ENCODE peak calls at places on chromosomes 2 and 18, in nine cellular contexts. X is HepG2, Y is body of pancreas, A is A549, I is HCT116, H is GM12878, L is IMR-90, J is gastrocnemius medialis, T is heart left ventricle. F is an unnamed sample.

GRCh38 chr2:43212216-43212828 is 14.1 kb downstream of the ZFP36L2 start:
- ATAC-seq in A (no peak), L (no peak), I (no peak), J (no peak), T (peak; percentile 12), X (no peak), Y (no peak), H (no peak), F (no peak)

GRCh38 chr2:206585335-206585734 is 57.0 kb upstream of the FAM237A start:
- ATAC-seq in A (no peak), Y (no peak), I (no peak), J (no peak), X (no peak), H (no peak), L (peak; percentile 29), T (no peak), F (no peak)

GRCh38 chr2:162795312-162795711 is 43.3 kb downstream of the KCNH7 start:
- ATAC-seq in I (no peak), L (no peak), T (no peak), H (peak; percentile 59), Y (peak; percentile 45), X (peak; percentile 92), J (no peak), A (no peak), F (no peak)

GRCh38 chr2:120722603-120723421 is 12.9 kb upstream of the GLI2 start:
- ATAC-seq in Y (peak; percentile 50), J (peak; percentile 30), T (peak; percentile 62), I (no peak), A (peak; percentile 85), L (peak; percentile 85), H (no peak), X (peak; percentile 47), F (peak; percentile 45)

GRCh38 chr18:11407900-11408299 is 201.5 kb upstream of the SLC35G4 start:
- ATAC-seq in T (peak; percentile 36), X (no peak), L (peak; percentile 87), I (no peak), H (no peak), J (no peak), Y (no peak), A (no peak), F (no peak)

GRCh38 chr2:28951910-28952805 is 28.9 kb upstream of the TOGARAM2 start:
- ATAC-seq in T (peak; percentile 82), H (no peak), X (peak; percentile 69), J (peak; percentile 95), Y (peak; percentile 41), A (peak; percentile 71), I (no peak), L (peak; percentile 24), F (peak; percentile 87)

GRCh38 chr2:126717928-126718327 is 62.0 kb downstream of the GYPC start:
- ATAC-seq in X (no peak), I (no peak), H (no peak), L (no peak), T (no peak), J (no peak), Y (no peak), A (no peak), F (no peak)

GRCh38 chr2:9392895-9393757 is 30.2 kb downstream of the ITGB1BP1 start:
- ATAC-seq in X (no peak), I (no peak), L (no peak), T (peak; percentile 59), J (peak; percentile 23), A (peak; percentile 15), Y (no peak), H (no peak), F (peak; percentile 47)

GRCh38 chr2:176268976-176269318 is 295 bp upstream of the MTX2 start:
- ATAC-seq in H (peak; percentile 41), I (no peak), X (no peak), L (peak; percentile 30), Y (peak; percentile 15), T (no peak), A (peak; percentile 64), J (peak; percentile 15), F (peak; percentile 8)

GRCh38 chr18:37669991-37670534 is 104.5 kb upstream of the CELF4 start:
- ATAC-seq in A (no peak), Y (no peak), T (no peak), J (no peak), L (no peak), H (no peak), I (no peak), X (no peak), F (no peak)

GRCh38 chr18:44458777-44459176 is 221.9 kb upstream of the SETBP1 start:
- ATAC-seq in J (no peak), A (no peak), I (no peak), H (no peak), X (no peak), L (no peak), T (no peak), Y (no peak), F (no peak)

GRCh38 chr18:9634856-9635255 is 20.5 kb upstream of the PPP4R1 start:
- ATAC-seq in I (no peak), T (no peak), L (no peak), J (no peak), X (no peak), Y (no peak), A (no peak), H (no peak), F (no peak)

GRCh38 chr2:27085670-27086089 is 892 bp upstream of the KHK start:
- ATAC-seq in Y (peak; percentile 51), H (peak; percentile 45), I (peak; percentile 48), T (peak; percentile 58), A (peak; percentile 74), X (peak; percentile 6), L (peak; percentile 7), J (peak; percentile 59), F (peak; percentile 60)

GRCh38 chr2:26555246-26556133 is 77.6 kb upstream of the OTOF start:
- ATAC-seq in X (peak; percentile 75), I (peak; percentile 85), L (no peak), T (no peak), A (peak; percentile 79), H (no peak), Y (no peak), J (no peak), F (no peak)

GRCh38 chr2:104584393-104584792 is 269.5 kb upstream of the POU3F3 start:
- ATAC-seq in J (no peak), L (no peak), I (no peak), T (no peak), Y (no peak), H (no peak), X (no peak), A (no peak), F (no peak)

GRCh38 chr2:102186676-102187190 is at the start of gene IL1RL2:
- ATAC-seq in I (no peak), L (no peak), Y (peak; percentile 36), T (peak; percentile 14), A (no peak), X (no peak), J (no peak), H (no peak), F (no peak)

GRCh38 chr2:3594493-3595281 is at the start of gene COLEC11:
- ATAC-seq in X (no peak), H (no peak), L (peak; percentile 80), Y (peak; percentile 40), A (no peak), J (no peak), T (peak; percentile 93), I (peak; percentile 17), F (no peak)

GRCh38 chr2:120205901-120206581 is 17.2 kb downstream of the TMEM185B start:
- ATAC-seq in I (peak; percentile 75), X (peak; percentile 40), H (peak; percentile 86), J (no peak), Y (no peak), A (peak; percentile 61), L (no peak), T (no peak), F (no peak)

GRCh38 chr2:78132391-78133370 is 610.5 kb upstream of the LRRTM4 start:
- ATAC-seq in A (no peak), J (no peak), T (no peak), L (no peak), H (peak; percentile 87), I (no peak), X (no peak), Y (no peak), F (no peak)
- TF ChIP-seq POLR2A in A (no peak), J (no peak), T (no peak), L (no peak), H (no peak), I (no peak), X (no peak), Y (no peak), F (no peak)

DNA sequence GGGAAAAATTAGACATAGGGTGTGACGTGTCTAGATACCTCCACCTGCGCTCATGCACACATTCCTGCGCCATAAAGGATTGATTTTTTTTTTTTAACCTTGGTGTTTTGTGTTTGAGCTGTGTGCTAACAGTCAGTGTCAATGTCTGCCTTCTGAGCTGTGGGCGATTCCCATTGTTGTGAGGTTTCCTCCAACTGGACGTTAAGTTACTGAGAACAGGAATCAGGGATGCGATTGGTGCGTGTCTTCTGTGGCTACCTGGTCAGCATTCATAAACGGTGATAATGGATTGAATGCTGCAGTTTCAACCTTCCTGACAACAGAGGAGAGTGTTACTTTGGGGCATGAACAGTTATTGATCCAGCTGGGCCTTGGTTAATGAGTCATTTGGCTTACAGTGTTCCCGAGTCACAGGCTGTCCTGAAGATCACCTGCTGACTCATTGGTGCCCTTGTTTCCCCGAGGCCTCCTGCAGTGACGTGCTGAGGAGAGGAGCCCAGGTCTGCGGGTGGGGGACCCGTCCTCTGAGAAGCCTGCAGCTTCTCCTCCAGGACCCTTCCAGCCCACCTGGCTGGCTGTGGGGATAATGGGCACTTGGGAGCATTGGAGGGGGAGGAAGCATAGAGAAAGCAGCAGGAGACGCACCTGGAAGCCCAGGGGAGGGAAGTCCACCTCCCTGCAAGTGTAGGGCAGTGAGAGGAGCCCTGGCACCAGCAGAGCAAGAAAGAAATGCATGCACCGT is 25.8 kb upstream of the CABYR start:
- ATAC-seq in J (no peak), X (peak; percentile 94), H (no peak), I (peak; percentile 94), T (no peak), L (no peak), A (peak; percentile 45), Y (peak; percentile 96), F (no peak)
- TF ChIP-seq POLR2A in J (no peak), X (peak; percentile 63), H (no peak), I (no peak), T (no peak), L (no peak), A (no peak), Y (peak; percentile 41), F (no peak)

GRCh38 chr2:203327918-203328734 is at the start of gene ABI2:
- ATAC-seq in Y (peak; percentile 91), H (peak; percentile 80), T (peak; percentile 97), I (peak; percentile 81), A (peak; percentile 89), J (peak; percentile 84), X (peak; percentile 92), L (peak; percentile 89), F (peak; percentile 94)
- TF ChIP-seq POLR2A in Y (peak; percentile 44), H (peak; percentile 50), T (peak; percentile 35), I (peak; percentile 60), A (peak; percentile 37), J (peak; percentile 50), X (peak; percentile 80), L (peak; percentile 17), F (peak; percentile 49)

DNA sequence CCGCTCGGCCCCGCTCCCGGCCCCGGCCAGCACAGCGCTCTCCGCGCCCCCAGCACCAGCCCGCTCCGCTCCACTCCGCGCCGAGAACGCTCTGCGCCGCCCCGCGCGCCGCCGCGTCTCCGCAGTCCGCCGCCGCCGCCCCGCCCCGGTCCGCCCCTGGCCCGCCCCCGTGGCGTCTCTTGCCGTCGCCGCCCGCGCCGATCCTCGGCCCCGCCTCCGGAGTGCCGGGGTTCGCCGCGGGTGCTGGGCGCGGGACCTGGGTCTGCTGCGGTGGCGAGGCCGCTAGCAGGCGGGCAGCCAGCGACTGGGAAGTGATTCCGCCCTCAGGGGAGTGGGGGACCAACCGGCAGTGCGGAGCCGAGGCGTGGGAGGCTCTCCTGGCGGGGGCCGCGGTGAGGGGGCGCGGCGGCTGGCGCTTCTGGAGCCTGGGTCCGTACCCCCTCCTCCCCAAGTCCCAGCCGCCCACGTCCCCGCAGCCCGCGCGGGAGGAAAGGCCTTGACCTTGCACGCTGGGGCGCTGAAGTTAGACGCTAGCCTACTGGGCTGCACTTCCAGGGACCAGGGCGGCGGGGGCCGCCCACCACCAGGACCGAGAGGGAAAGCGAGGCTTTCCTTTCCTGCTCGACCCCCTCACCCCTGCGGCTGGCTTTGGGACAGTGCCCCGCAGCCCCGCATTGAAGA is at the start of gene HS6ST1:
- ATAC-seq in Y (peak; percentile 83), L (peak; percentile 81), A (peak; percentile 74), H (peak; percentile 68), X (peak; percentile 62), I (peak; percentile 78), J (peak; percentile 73), T (peak; percentile 85), F (peak; percentile 86)
- TF ChIP-seq POLR2A in Y (no peak), L (peak; percentile 77), A (peak; percentile 82), H (peak; percentile 70), X (no peak), I (peak; percentile 21), J (peak; percentile 85), T (no peak), F (peak; percentile 29)